ENCODE peak calls at places on chromosome 20, in eight cellular contexts. M, R, U, K, N, O, Q and D are unnamed samples.

GRCh38 chr20:1866834-1867233 is 28.4 kb upstream of the SIRPA start:
- DNase-seq in M (no peak), R (no peak), U (no peak), K (no peak), N (no peak), O (no peak), Q (no peak), D (no peak)

GRCh38 chr20:25355191-25355590 is 35.4 kb downstream of the ABHD12 start:
- DNase-seq in M (no peak), R (no peak), U (no peak), K (no peak), N (no peak), O (no peak), Q (no peak), D (no peak)

GRCh38 chr20:61925555-61926252 is 140.0 kb downstream of the TAF4 start:
- DNase-seq in M (no peak), R (no peak), U (no peak), K (peak), N (no peak), O (no peak), Q (peak), D (peak)

GRCh38 chr20:44065401-44066340 is 121.3 kb downstream of the JPH2 start:
- DNase-seq in M (no peak), R (no peak), U (no peak), K (no peak), N (no peak), O (no peak), Q (no peak), D (no peak)

GRCh38 chr20:4844766-4845465 is 123.2 kb downstream of the PRND start:
- DNase-seq in M (no peak), R (no peak), U (no peak), K (no peak), N (no peak), O (no peak), Q (no peak), D (no peak)

GRCh38 chr20:44526129-44526528 is 4.3 kb upstream of the SERINC3 start:
- DNase-seq in M (no peak), R (no peak), U (no peak), K (peak), N (no peak), O (no peak), Q (peak), D (peak)

GRCh38 chr20:45053441-45054351 is 47.2 kb downstream of the KCNS1 start:
- DNase-seq in M (no peak), R (no peak), U (no peak), K (no peak), N (no peak), O (no peak), Q (no peak), D (no peak)

GRCh38 chr20:37378785-37379598 is 33.1 kb downstream of the SRC start:
- DNase-seq in M (no peak), R (no peak), U (no peak), K (peak), N (no peak), O (no peak), Q (peak), D (peak)

GRCh38 chr20:50673146-50673830 is 18.1 kb downstream of the RIPOR3 start:
- DNase-seq in M (no peak), R (no peak), U (no peak), K (no peak), N (no peak), O (no peak), Q (no peak), D (no peak)

GRCh38 chr20:9515761-9516657 is 1.6 kb downstream of the LAMP5 start:
- DNase-seq in M (no peak), R (peak), U (no peak), K (no peak), N (no peak), O (no peak), Q (no peak), D (no peak)

GRCh38 chr20:47126374-47126705 is 230.2 kb downstream of the ZMYND8 start:
- DNase-seq in M (no peak), R (no peak), U (no peak), K (no peak), N (no peak), O (no peak), Q (no peak), D (no peak)

GRCh38 chr20:35145141-35145564 is 2.0 kb downstream of the EDEM2 start:
- DNase-seq in M (no peak), R (no peak), U (peak), K (peak), N (no peak), O (no peak), Q (peak), D (peak)

GRCh38 chr20:610130-611046 is at the start of gene TCF15:
- DNase-seq in M (peak), R (peak), U (no peak), K (peak), N (no peak), O (no peak), Q (peak), D (peak)

GRCh38 chr20:46990017-46990810 is 95.6 kb downstream of the EYA2 start:
- DNase-seq in M (no peak), R (no peak), U (peak), K (no peak), N (no peak), O (no peak), Q (no peak), D (peak)

GRCh38 chr20:46289416-46289815 is 18.9 kb downstream of the CDH22 start:
- DNase-seq in M (no peak), R (no peak), U (no peak), K (no peak), N (no peak), O (no peak), Q (no peak), D (no peak)

GRCh38 chr20:53939554-53940355 is 130.6 kb downstream of the BCAS1 start:
- DNase-seq in M (peak), R (peak), U (peak), K (peak), N (peak), O (peak), Q (peak), D (peak)

GRCh38 chr20:35093245-35093884 is 758 bp upstream of the TRPC4AP start:
- DNase-seq in M (no peak), R (no peak), U (no peak), K (peak), N (no peak), O (no peak), Q (peak), D (peak)

GRCh38 chr20:31572042-31572700 is 32.9 kb upstream of the ID1 start:
- DNase-seq in M (no peak), R (no peak), U (no peak), K (no peak), N (no peak), O (no peak), Q (no peak), D (no peak)

GRCh38 chr20:5041433-5041832 is 40.1 kb upstream of the SLC23A2 start:
- DNase-seq in M (peak), R (peak), U (no peak), K (peak), N (no peak), O (no peak), Q (peak), D (no peak)

GRCh38 chr20:63033635-63034510 is 27.1 kb upstream of the BHLHE23 start:
- DNase-seq in M (no peak), R (peak), U (no peak), K (no peak), N (no peak), O (no peak), Q (no peak), D (no peak)

GRCh38 chr20:19609642-19610223 is 148.3 kb upstream of the RIN2 start:
- DNase-seq in M (no peak), R (no peak), U (no peak), K (no peak), N (no peak), O (no peak), Q (no peak), D (peak)

GRCh38 chr20:7980332-7981046 is 39.1 kb downstream of the TMX4 start:
- DNase-seq in M (peak), R (peak), U (no peak), K (peak), N (no peak), O (no peak), Q (peak), D (peak)

GRCh38 chr20:39282619-39283092 is 320.5 kb downstream of the DHX35 start:
- DNase-seq in M (no peak), R (peak), U (no peak), K (no peak), N (no peak), O (no peak), Q (no peak), D (no peak)

GRCh38 chr20:44123251-44123650 is 63.7 kb downstream of the JPH2 start:
- DNase-seq in M (no peak), R (no peak), U (no peak), K (no peak), N (no peak), O (no peak), Q (no peak), D (no peak)

GRCh38 chr20:51134405-51134804 is 111.5 kb upstream of the KCNG1 start:
- DNase-seq in M (no peak), R (no peak), U (peak), K (no peak), N (no peak), O (no peak), Q (no peak), D (no peak)

GRCh38 chr20:24109537-24109936 is 121.0 kb upstream of the GGTLC1 start:
- DNase-seq in M (no peak), R (no peak), U (no peak), K (no peak), N (no peak), O (no peak), Q (no peak), D (no peak)

GRCh38 chr20:61960836-61961235 is 104.8 kb downstream of the TAF4 start:
- DNase-seq in M (no peak), R (no peak), U (no peak), K (no peak), N (no peak), O (no peak), Q (no peak), D (no peak)

GRCh38 chr20:44407402-44408184 is 52.1 kb downstream of the HNF4A start:
- DNase-seq in M (no peak), R (no peak), U (peak), K (peak), N (no peak), O (no peak), Q (peak), D (peak)

GRCh38 chr20:36281785-36282380 is 24.3 kb upstream of the DLGAP4 start:
- DNase-seq in M (no peak), R (no peak), U (no peak), K (no peak), N (no peak), O (no peak), Q (no peak), D (no peak)

GRCh38 chr20:14142964-14143627 is 147.8 kb downstream of the MACROD2 start:
- DNase-seq in M (no peak), R (no peak), U (no peak), K (peak), N (no peak), O (no peak), Q (peak), D (peak)

GRCh38 chr20:35146299-35146921 is 726 bp downstream of the EDEM2 start:
- DNase-seq in M (peak), R (peak), U (peak), K (no peak), N (no peak), O (no peak), Q (no peak), D (peak)

GRCh38 chr20:57056651-57057050 is 209.8 kb downstream of the BMP7 start:
- DNase-seq in M (no peak), R (no peak), U (no peak), K (no peak), N (no peak), O (no peak), Q (no peak), D (no peak)

GRCh38 chr20:46558511-46558959 is 8.1 kb upstream of the OCSTAMP start:
- DNase-seq in M (no peak), R (no peak), U (peak), K (peak), N (no peak), O (no peak), Q (peak), D (peak)

GRCh38 chr20:37424062-37424851 is 78.3 kb downstream of the SRC start:
- DNase-seq in M (no peak), R (no peak), U (no peak), K (no peak), N (no peak), O (no peak), Q (no peak), D (no peak)

GRCh38 chr20:1122388-1123315 is 4.2 kb downstream of the PSMF1 start:
- DNase-seq in M (no peak), R (no peak), U (peak), K (peak), N (peak), O (no peak), Q (peak), D (peak)

GRCh38 chr20:18852318-18852717 is 38.7 kb downstream of the SCP2D1 start:
- DNase-seq in M (no peak), R (no peak), U (no peak), K (no peak), N (no peak), O (no peak), Q (no peak), D (peak)

GRCh38 chr20:53708129-53708968 is 114.7 kb upstream of the ZNF217 start:
- DNase-seq in M (no peak), R (no peak), U (no peak), K (peak), N (no peak), O (no peak), Q (no peak), D (no peak)

GRCh38 chr20:39049684-39050554 is 87.8 kb downstream of the DHX35 start:
- DNase-seq in M (peak), R (peak), U (peak), K (peak), N (peak), O (no peak), Q (peak), D (peak)

DNA sequence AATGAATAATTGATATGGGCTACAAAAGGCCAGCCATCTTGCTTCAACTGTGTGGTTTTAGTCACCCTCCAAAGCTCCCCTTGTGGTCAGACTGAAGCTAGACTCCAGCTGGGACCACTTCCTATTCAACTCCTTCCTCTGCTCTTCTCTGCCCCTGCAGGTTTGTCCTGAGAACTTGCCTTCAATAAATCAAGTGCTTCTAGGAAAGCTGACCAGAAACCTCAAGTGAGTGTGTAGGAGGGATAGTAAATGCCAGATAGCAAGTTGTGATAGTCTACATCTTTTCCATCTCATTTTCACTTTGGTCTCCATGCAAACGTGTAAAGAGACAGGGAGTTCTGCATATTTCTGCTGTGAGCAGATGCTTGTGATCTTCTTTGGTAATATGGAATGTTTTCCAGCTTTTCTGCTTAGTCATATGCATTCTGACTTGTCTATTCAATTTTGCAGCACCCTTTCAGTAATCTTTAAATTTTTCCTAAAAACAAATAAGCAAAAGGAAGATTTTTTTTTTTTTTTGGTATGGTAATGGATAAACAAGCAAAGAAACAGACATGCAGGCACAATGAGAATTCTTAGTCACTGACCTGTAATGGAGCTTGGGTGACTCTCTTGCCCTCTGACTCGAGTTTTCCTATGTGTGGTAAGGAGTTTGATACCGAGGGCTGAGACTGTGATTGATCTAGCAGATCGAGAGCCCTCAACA is 201.3 kb upstream of the BTBD3 start:
- DNase-seq in M (peak), R (peak), U (no peak), K (peak), N (no peak), O (no peak), Q (peak), D (peak)
- TF ChIP-seq CTCF in M (peak), R (peak), U (no peak), K (peak), N (no peak), O (no peak), Q (peak), D (no peak)

DNA sequence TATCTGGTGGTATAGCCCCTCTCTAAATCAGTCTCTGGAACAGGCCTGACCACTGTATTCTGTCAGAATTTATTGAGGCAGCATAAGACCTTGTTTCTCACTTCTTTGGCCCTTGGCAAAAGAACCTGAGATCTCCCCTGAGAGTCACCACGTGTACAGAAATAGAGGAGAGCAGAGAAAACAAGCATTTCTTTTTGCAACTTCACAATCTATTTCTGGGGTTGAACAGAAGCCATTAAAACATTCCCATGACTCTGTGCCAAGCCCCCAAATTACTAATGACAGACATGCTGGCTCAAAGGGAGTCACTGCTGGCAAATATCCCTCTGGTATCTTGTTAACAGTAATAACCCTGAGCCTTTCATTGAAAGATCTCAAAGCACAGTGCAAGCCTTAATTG is 395.3 kb downstream of the MAFB start:
- DNase-seq in M (no peak), R (no peak), U (no peak), K (peak), N (peak), O (no peak), Q (peak), D (no peak)
- TF ChIP-seq CTCF in M (no peak), R (no peak), U (no peak), K (no peak), N (no peak), O (no peak), Q (no peak), D (no peak)

GRCh38 chr20:16007978-16008377 is 565.3 kb downstream of the KIF16B start:
- DNase-seq in M (no peak), R (no peak), U (no peak), K (peak), N (no peak), O (no peak), Q (no peak), D (peak)
- TF ChIP-seq CTCF in M (no peak), R (peak), U (no peak), K (no peak), N (no peak), O (no peak), Q (no peak), D (no peak)

GRCh38 chr20:58600756-58601155 is 50.3 kb upstream of the STX16 start:
- DNase-seq in M (no peak), R (no peak), U (no peak), K (no peak), N (no peak), O (no peak), Q (no peak), D (no peak)

GRCh38 chr20:58602124-58602523 is 49.0 kb upstream of the STX16 start:
- DNase-seq in M (no peak), R (no peak), U (no peak), K (no peak), N (no peak), O (no peak), Q (no peak), D (no peak)

GRCh38 chr20:58597021-58597940 is 53.8 kb upstream of the STX16 start:
- DNase-seq in M (no peak), R (no peak), U (peak), K (no peak), N (peak), O (no peak), Q (no peak), D (no peak)

GRCh38 chr20:58598271-58599015 is 52.6 kb upstream of the STX16 start:
- DNase-seq in M (no peak), R (no peak), U (peak), K (peak), N (peak), O (no peak), Q (peak), D (no peak)

DNA sequence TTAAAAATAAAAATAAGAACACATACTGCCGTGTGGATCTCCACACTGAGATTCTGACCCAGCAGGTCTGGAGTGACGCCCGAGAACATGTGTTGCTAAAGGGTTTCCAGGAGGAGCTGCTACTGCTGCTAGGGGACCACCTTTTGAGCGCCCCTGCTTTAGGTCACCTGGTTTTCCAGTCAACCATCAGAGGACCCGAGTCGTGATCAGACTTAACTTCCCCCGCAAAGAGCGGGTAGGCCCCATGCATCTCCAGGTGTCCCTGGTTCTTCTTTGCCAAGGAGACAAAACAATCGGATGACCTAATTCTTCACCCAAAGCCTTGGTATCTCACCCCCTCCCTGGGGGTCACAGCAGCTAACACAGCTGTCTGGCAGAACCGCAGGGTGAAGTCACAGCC is 51.1 kb upstream of the STX16 start:
- DNase-seq in M (no peak), R (no peak), U (no peak), K (no peak), N (no peak), O (no peak), Q (no peak), D (no peak)
- TF ChIP-seq CTCF in M (no peak), R (no peak), U (no peak), K (no peak), N (no peak), O (no peak), Q (no peak), D (no peak)